ENCODE peak calls at places on chromosomes 6 and 20, in nine cellular contexts. One of them, this sample, is unnamed. For H3K4me1, the result is how much of the 10 kb centered on the place peaks cover.

GRCh38 chr6:33787954-33788693 is 806 bp downstream of the LEMD2 start:
- DNase-seq in cardiac muscle cell: peak
- DNase-seq in pancreas: peak
- DNase-seq in A549: peak
- DNase-seq in IMR-90: peak
- DNase-seq in neuronal stem cell: no peak
- DNase-seq in right atrium auricular region: peak
- DNase-seq in ovary: peak
- DNase-seq in tibial nerve: peak
- DNase-seq in this sample: peak

GRCh38 chr6:118598324-118598723 is 50.2 kb downstream of the PLN start:
- DNase-seq in tibial nerve: no peak
- DNase-seq in A549: no peak
- DNase-seq in cardiac muscle cell: no peak
- DNase-seq in IMR-90: no peak
- DNase-seq in ovary: no peak
- DNase-seq in neuronal stem cell: no peak
- DNase-seq in pancreas: no peak
- DNase-seq in right atrium auricular region: no peak
- DNase-seq in this sample: no peak

GRCh38 chr20:45841407-45842129 is 8.0 kb downstream of the SNX21 start:
- DNase-seq in ovary: no peak
- DNase-seq in neuronal stem cell: no peak
- DNase-seq in pancreas: no peak
- DNase-seq in A549: no peak
- DNase-seq in right atrium auricular region: no peak
- DNase-seq in tibial nerve: no peak
- DNase-seq in cardiac muscle cell: no peak
- DNase-seq in IMR-90: no peak
- DNase-seq in this sample: no peak

GRCh38 chr6:52612336-52613096 is 35.7 kb upstream of the TRAM2 start:
- DNase-seq in pancreas: no peak
- DNase-seq in cardiac muscle cell: no peak
- DNase-seq in tibial nerve: no peak
- DNase-seq in ovary: no peak
- DNase-seq in IMR-90: peak
- DNase-seq in right atrium auricular region: no peak
- DNase-seq in A549: no peak
- DNase-seq in neuronal stem cell: no peak
- DNase-seq in this sample: no peak

GRCh38 chr6:33878541-33878940 is 74.7 kb upstream of the MLN start:
- DNase-seq in ovary: no peak
- DNase-seq in right atrium auricular region: no peak
- DNase-seq in tibial nerve: no peak
- DNase-seq in cardiac muscle cell: no peak
- DNase-seq in neuronal stem cell: no peak
- DNase-seq in pancreas: no peak
- DNase-seq in A549: no peak
- DNase-seq in IMR-90: no peak
- DNase-seq in this sample: no peak

GRCh38 chr6:117493470-117493869 is 11.0 kb downstream of the DCBLD1 start:
- DNase-seq in ovary: no peak
- DNase-seq in right atrium auricular region: no peak
- DNase-seq in tibial nerve: no peak
- DNase-seq in IMR-90: no peak
- DNase-seq in cardiac muscle cell: no peak
- DNase-seq in neuronal stem cell: no peak
- DNase-seq in pancreas: no peak
- DNase-seq in A549: no peak
- DNase-seq in this sample: no peak

GRCh38 chr6:7418238-7418905 is 28.8 kb downstream of the RIOK1 start:
- DNase-seq in ovary: no peak
- DNase-seq in tibial nerve: no peak
- DNase-seq in pancreas: no peak
- DNase-seq in right atrium auricular region: no peak
- DNase-seq in A549: no peak
- DNase-seq in IMR-90: peak
- DNase-seq in neuronal stem cell: no peak
- DNase-seq in cardiac muscle cell: no peak
- DNase-seq in this sample: no peak

GRCh38 chr6:75305573-75305972 is 21.0 kb upstream of the TMEM30A start:
- DNase-seq in cardiac muscle cell: no peak
- DNase-seq in IMR-90: no peak
- DNase-seq in right atrium auricular region: no peak
- DNase-seq in tibial nerve: no peak
- DNase-seq in pancreas: no peak
- DNase-seq in ovary: no peak
- DNase-seq in A549: no peak
- DNase-seq in neuronal stem cell: no peak
- DNase-seq in this sample: no peak

GRCh38 chr20:37042986-37043972 is 52.5 kb downstream of the RBL1 start:
- DNase-seq in neuronal stem cell: no peak
- DNase-seq in pancreas: no peak
- DNase-seq in right atrium auricular region: no peak
- DNase-seq in A549: no peak
- DNase-seq in IMR-90: no peak
- DNase-seq in tibial nerve: no peak
- DNase-seq in cardiac muscle cell: no peak
- DNase-seq in ovary: no peak
- DNase-seq in this sample: no peak

GRCh38 chr6:15268130-15268908 is 22.4 kb downstream of the JARID2 start:
- DNase-seq in tibial nerve: no peak
- DNase-seq in neuronal stem cell: no peak
- DNase-seq in A549: no peak
- DNase-seq in IMR-90: no peak
- DNase-seq in cardiac muscle cell: no peak
- DNase-seq in pancreas: no peak
- DNase-seq in right atrium auricular region: no peak
- DNase-seq in ovary: no peak
- DNase-seq in this sample: no peak

GRCh38 chr6:121435444-121436069 is at the start of gene GJA1:
- DNase-seq in cardiac muscle cell: peak
- DNase-seq in ovary: peak
- DNase-seq in pancreas: no peak
- DNase-seq in IMR-90: peak
- DNase-seq in right atrium auricular region: no peak
- DNase-seq in tibial nerve: no peak
- DNase-seq in neuronal stem cell: peak
- DNase-seq in A549: peak
- DNase-seq in this sample: no peak

GRCh38 chr6:160132776-160133338 is 11.2 kb downstream of the SLC22A1 start:
- DNase-seq in neuronal stem cell: no peak
- DNase-seq in IMR-90: peak
- DNase-seq in A549: no peak
- DNase-seq in right atrium auricular region: no peak
- DNase-seq in tibial nerve: no peak
- DNase-seq in cardiac muscle cell: no peak
- DNase-seq in pancreas: no peak
- DNase-seq in ovary: no peak
- DNase-seq in this sample: no peak

GRCh38 chr6:170288091-170288631 is 2.7 kb downstream of the DLL1 start:
- DNase-seq in tibial nerve: no peak
- DNase-seq in cardiac muscle cell: no peak
- DNase-seq in right atrium auricular region: no peak
- DNase-seq in ovary: peak
- DNase-seq in IMR-90: no peak
- DNase-seq in neuronal stem cell: no peak
- DNase-seq in pancreas: no peak
- DNase-seq in A549: no peak
- DNase-seq in this sample: no peak

GRCh38 chr6:119764927-119765681 is 415.5 kb upstream of the MAN1A1 start:
- DNase-seq in cardiac muscle cell: no peak
- DNase-seq in right atrium auricular region: no peak
- DNase-seq in ovary: no peak
- DNase-seq in A549: no peak
- DNase-seq in tibial nerve: no peak
- DNase-seq in IMR-90: no peak
- DNase-seq in neuronal stem cell: no peak
- DNase-seq in pancreas: no peak
- DNase-seq in this sample: no peak

GRCh38 chr20:51021067-51022025 is 1.6 kb downstream of the KCNG1 start:
- DNase-seq in neuronal stem cell: no peak
- DNase-seq in pancreas: no peak
- DNase-seq in A549: no peak
- DNase-seq in right atrium auricular region: no peak
- DNase-seq in ovary: no peak
- DNase-seq in IMR-90: peak
- DNase-seq in tibial nerve: no peak
- DNase-seq in cardiac muscle cell: peak
- DNase-seq in this sample: no peak

DNA sequence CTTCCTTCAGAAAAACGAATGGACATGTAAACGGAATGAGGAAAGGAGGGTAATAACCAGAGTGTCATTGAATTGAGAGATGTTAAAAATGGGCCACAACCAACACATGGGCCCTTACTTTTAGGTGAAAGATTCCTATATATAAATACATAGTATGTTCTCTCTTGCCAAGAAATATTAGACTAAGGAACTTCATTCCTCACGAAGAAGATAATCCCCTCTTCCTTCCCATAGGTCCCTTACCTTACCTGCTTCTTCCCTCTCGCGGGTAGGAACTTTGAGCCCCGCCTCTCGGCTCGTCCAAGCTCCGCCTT is 295 bp upstream of the TBC1D22B start:
- DNase-seq in ovary: no peak
- DNase-seq in IMR-90: no peak
- DNase-seq in A549: no peak
- DNase-seq in pancreas: no peak
- DNase-seq in right atrium auricular region: no peak
- DNase-seq in tibial nerve: no peak
- DNase-seq in cardiac muscle cell: no peak
- DNase-seq in neuronal stem cell: no peak
- DNase-seq in this sample: no peak
- H3K4me3 ChIP-seq in ovary: peak
- H3K4me3 ChIP-seq in IMR-90: peak
- H3K4me3 ChIP-seq in A549: peak
- H3K4me3 ChIP-seq in pancreas: peak
- H3K4me3 ChIP-seq in right atrium auricular region: peak
- H3K4me3 ChIP-seq in tibial nerve: peak
- H3K4me3 ChIP-seq in cardiac muscle cell: peak
- H3K4me3 ChIP-seq in neuronal stem cell: peak
- H3K4me3 ChIP-seq in this sample: peak

GRCh38 chr6:166473886-166474596 is 91.3 kb upstream of the MPC1 start:
- DNase-seq in pancreas: no peak
- DNase-seq in A549: no peak
- DNase-seq in cardiac muscle cell: no peak
- DNase-seq in IMR-90: no peak
- DNase-seq in tibial nerve: no peak
- DNase-seq in neuronal stem cell: no peak
- DNase-seq in ovary: no peak
- DNase-seq in right atrium auricular region: no peak
- DNase-seq in this sample: no peak

GRCh38 chr6:166474721-166475565 is 92.2 kb upstream of the MPC1 start:
- DNase-seq in ovary: no peak
- DNase-seq in neuronal stem cell: no peak
- DNase-seq in A549: no peak
- DNase-seq in IMR-90: no peak
- DNase-seq in right atrium auricular region: no peak
- DNase-seq in tibial nerve: no peak
- DNase-seq in cardiac muscle cell: no peak
- DNase-seq in pancreas: no peak
- DNase-seq in this sample: no peak

GRCh38 chr6:166477647-166478365 is 95.1 kb upstream of the MPC1 start:
- DNase-seq in pancreas: no peak
- DNase-seq in cardiac muscle cell: no peak
- DNase-seq in ovary: no peak
- DNase-seq in neuronal stem cell: no peak
- DNase-seq in A549: no peak
- DNase-seq in IMR-90: no peak
- DNase-seq in tibial nerve: no peak
- DNase-seq in right atrium auricular region: no peak
- DNase-seq in this sample: no peak

GRCh38 chr6:166476634-166477215 is 94.0 kb upstream of the MPC1 start:
- DNase-seq in neuronal stem cell: no peak
- DNase-seq in pancreas: no peak
- DNase-seq in IMR-90: no peak
- DNase-seq in tibial nerve: no peak
- DNase-seq in right atrium auricular region: no peak
- DNase-seq in ovary: no peak
- DNase-seq in cardiac muscle cell: peak
- DNase-seq in A549: no peak
- DNase-seq in this sample: no peak

DNA sequence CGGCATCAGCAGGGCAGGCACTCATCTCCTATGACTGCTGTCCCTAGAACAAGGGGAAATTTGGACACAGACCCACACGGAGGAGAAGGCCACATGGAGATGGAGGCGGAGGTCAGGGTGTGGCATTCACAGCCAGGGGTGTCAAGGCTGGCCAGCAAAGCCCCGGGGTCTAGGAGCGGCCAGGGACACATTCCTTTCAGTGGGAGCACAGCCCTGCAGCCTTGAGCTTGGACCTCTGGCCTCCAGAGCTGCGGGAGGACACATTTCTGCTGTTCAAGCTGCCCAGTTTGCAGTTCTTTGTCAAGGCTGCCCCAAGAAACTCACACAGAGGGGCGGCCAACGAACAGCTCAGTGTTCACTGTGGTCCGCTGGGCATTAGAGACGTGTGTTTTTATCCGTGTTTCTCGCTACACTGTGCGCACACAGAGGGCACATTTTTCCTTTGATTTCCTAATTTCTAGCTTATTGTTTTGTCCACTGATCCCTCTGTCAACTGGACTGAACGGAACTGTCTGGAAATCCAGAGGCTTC is 93.4 kb upstream of the MPC1 start:
- DNase-seq in cardiac muscle cell: no peak
- DNase-seq in right atrium auricular region: no peak
- DNase-seq in pancreas: no peak
- DNase-seq in A549: no peak
- DNase-seq in IMR-90: no peak
- DNase-seq in tibial nerve: no peak
- DNase-seq in ovary: no peak
- DNase-seq in neuronal stem cell: no peak
- DNase-seq in this sample: no peak
- H3K4me1 ChIP-seq in cardiac muscle cell: under half
- H3K4me1 ChIP-seq in right atrium auricular region: under half
- H3K4me1 ChIP-seq in pancreas: under half
- H3K4me1 ChIP-seq in A549: under half
- H3K4me1 ChIP-seq in IMR-90: under half
- H3K4me1 ChIP-seq in tibial nerve: under half
- H3K4me1 ChIP-seq in ovary: under half
- H3K4me1 ChIP-seq in neuronal stem cell: under half
- H3K4me1 ChIP-seq in this sample: under half

GRCh38 chr6:151577257-151577656 is 83.4 kb downstream of the CCDC170 start:
- DNase-seq in cardiac muscle cell: no peak
- DNase-seq in IMR-90: no peak
- DNase-seq in tibial nerve: no peak
- DNase-seq in right atrium auricular region: no peak
- DNase-seq in A549: no peak
- DNase-seq in neuronal stem cell: no peak
- DNase-seq in ovary: no peak
- DNase-seq in pancreas: no peak
- DNase-seq in this sample: no peak

GRCh38 chr6:151576658-151577057 is 82.8 kb downstream of the CCDC170 start:
- DNase-seq in cardiac muscle cell: no peak
- DNase-seq in neuronal stem cell: no peak
- DNase-seq in right atrium auricular region: no peak
- DNase-seq in A549: no peak
- DNase-seq in ovary: no peak
- DNase-seq in tibial nerve: no peak
- DNase-seq in pancreas: no peak
- DNase-seq in IMR-90: no peak
- DNase-seq in this sample: no peak
- H3K4me3 ChIP-seq in cardiac muscle cell: no peak
- H3K4me3 ChIP-seq in neuronal stem cell: no peak
- H3K4me3 ChIP-seq in right atrium auricular region: no peak
- H3K4me3 ChIP-seq in A549: no peak
- H3K4me3 ChIP-seq in ovary: no peak
- H3K4me3 ChIP-seq in tibial nerve: no peak
- H3K4me3 ChIP-seq in pancreas: no peak
- H3K4me3 ChIP-seq in IMR-90: no peak
- H3K4me3 ChIP-seq in this sample: no peak

GRCh38 chr6:152298055-152298647 is 339.0 kb downstream of the SYNE1 start:
- DNase-seq in ovary: no peak
- DNase-seq in IMR-90: no peak
- DNase-seq in cardiac muscle cell: no peak
- DNase-seq in neuronal stem cell: no peak
- DNase-seq in tibial nerve: no peak
- DNase-seq in right atrium auricular region: no peak
- DNase-seq in pancreas: no peak
- DNase-seq in A549: no peak
- DNase-seq in this sample: no peak
- H3K4me1 ChIP-seq in ovary: under half
- H3K4me1 ChIP-seq in IMR-90: under half
- H3K4me1 ChIP-seq in cardiac muscle cell: under half
- H3K4me1 ChIP-seq in neuronal stem cell: under half
- H3K4me1 ChIP-seq in tibial nerve: under half
- H3K4me1 ChIP-seq in right atrium auricular region: under half
- H3K4me1 ChIP-seq in pancreas: under half
- H3K4me1 ChIP-seq in A549: under half
- H3K4me1 ChIP-seq in this sample: under half